ENCODE peak calls at places on chromosomes 12 and 14, in nine cellular contexts. One of them, this sample, is unnamed. For H3K36me3 and H3K27me3, the result is how much of the 10 kb centered on the place peaks cover.

GRCh38 chr14:104119119-104119699 is 19.2 kb upstream of the KIF26A start:
- DNase-seq in CD8-positive, alpha-beta memory T cell: no peak
- DNase-seq in neural progenitor cell: no peak
- DNase-seq in WERI-Rb-1: peak
- DNase-seq in A673: no peak
- DNase-seq in naive thymus-derived CD4-positive, alpha-beta T cell: no peak
- DNase-seq in left ventricle myocardium inferior: peak
- DNase-seq in Panc1: no peak
- DNase-seq in HAP-1: no peak
- DNase-seq in this sample: no peak

GRCh38 chr12:112839386-112839972 is 47.9 kb downstream of the RPH3A start:
- DNase-seq in Panc1: peak
- DNase-seq in CD8-positive, alpha-beta memory T cell: no peak
- DNase-seq in naive thymus-derived CD4-positive, alpha-beta T cell: no peak
- DNase-seq in WERI-Rb-1: no peak
- DNase-seq in neural progenitor cell: no peak
- DNase-seq in left ventricle myocardium inferior: no peak
- DNase-seq in A673: no peak
- DNase-seq in HAP-1: no peak
- DNase-seq in this sample: peak

GRCh38 chr12:119154435-119154818 is 24.3 kb upstream of the HSPB8 start:
- DNase-seq in WERI-Rb-1: peak
- DNase-seq in A673: peak
- DNase-seq in neural progenitor cell: peak
- DNase-seq in left ventricle myocardium inferior: no peak
- DNase-seq in CD8-positive, alpha-beta memory T cell: no peak
- DNase-seq in HAP-1: peak
- DNase-seq in naive thymus-derived CD4-positive, alpha-beta T cell: no peak
- DNase-seq in Panc1: no peak
- DNase-seq in this sample: no peak

GRCh38 chr12:117818400-117818799 is 150.4 kb downstream of the KSR2 start:
- DNase-seq in neural progenitor cell: peak
- DNase-seq in naive thymus-derived CD4-positive, alpha-beta T cell: no peak
- DNase-seq in left ventricle myocardium inferior: no peak
- DNase-seq in A673: no peak
- DNase-seq in WERI-Rb-1: no peak
- DNase-seq in HAP-1: no peak
- DNase-seq in CD8-positive, alpha-beta memory T cell: no peak
- DNase-seq in Panc1: no peak
- DNase-seq in this sample: no peak

GRCh38 chr14:75430106-75430505 is 2.3 kb downstream of the JDP2 start:
- DNase-seq in HAP-1: no peak
- DNase-seq in A673: no peak
- DNase-seq in Panc1: no peak
- DNase-seq in left ventricle myocardium inferior: no peak
- DNase-seq in WERI-Rb-1: no peak
- DNase-seq in naive thymus-derived CD4-positive, alpha-beta T cell: no peak
- DNase-seq in CD8-positive, alpha-beta memory T cell: no peak
- DNase-seq in neural progenitor cell: no peak
- DNase-seq in this sample: no peak

GRCh38 chr14:73612339-73613045 is at the start of gene ACOT6:
- DNase-seq in A673: peak
- DNase-seq in WERI-Rb-1: peak
- DNase-seq in HAP-1: peak
- DNase-seq in CD8-positive, alpha-beta memory T cell: peak
- DNase-seq in left ventricle myocardium inferior: peak
- DNase-seq in neural progenitor cell: peak
- DNase-seq in naive thymus-derived CD4-positive, alpha-beta T cell: peak
- DNase-seq in Panc1: no peak
- DNase-seq in this sample: peak

GRCh38 chr12:14849664-14850063 is 6.3 kb upstream of the ART4 start:
- DNase-seq in naive thymus-derived CD4-positive, alpha-beta T cell: no peak
- DNase-seq in neural progenitor cell: no peak
- DNase-seq in Panc1: no peak
- DNase-seq in WERI-Rb-1: no peak
- DNase-seq in A673: no peak
- DNase-seq in HAP-1: no peak
- DNase-seq in left ventricle myocardium inferior: no peak
- DNase-seq in CD8-positive, alpha-beta memory T cell: no peak
- DNase-seq in this sample: no peak

GRCh38 chr12:38921025-38921677 is 15.8 kb upstream of the CPNE8 start:
- DNase-seq in HAP-1: peak
- DNase-seq in A673: peak
- DNase-seq in CD8-positive, alpha-beta memory T cell: no peak
- DNase-seq in left ventricle myocardium inferior: peak
- DNase-seq in neural progenitor cell: peak
- DNase-seq in naive thymus-derived CD4-positive, alpha-beta T cell: no peak
- DNase-seq in WERI-Rb-1: peak
- DNase-seq in Panc1: peak
- DNase-seq in this sample: peak

GRCh38 chr12:531951-532585 is 72.3 kb downstream of the B4GALNT3 start:
- DNase-seq in A673: no peak
- DNase-seq in CD8-positive, alpha-beta memory T cell: no peak
- DNase-seq in left ventricle myocardium inferior: no peak
- DNase-seq in Panc1: no peak
- DNase-seq in WERI-Rb-1: no peak
- DNase-seq in neural progenitor cell: no peak
- DNase-seq in HAP-1: no peak
- DNase-seq in naive thymus-derived CD4-positive, alpha-beta T cell: no peak
- DNase-seq in this sample: no peak

GRCh38 chr12:119153477-119154434 is 25.0 kb upstream of the HSPB8 start:
- DNase-seq in left ventricle myocardium inferior: peak
- DNase-seq in A673: peak
- DNase-seq in Panc1: no peak
- DNase-seq in WERI-Rb-1: no peak
- DNase-seq in CD8-positive, alpha-beta memory T cell: no peak
- DNase-seq in neural progenitor cell: peak
- DNase-seq in HAP-1: peak
- DNase-seq in naive thymus-derived CD4-positive, alpha-beta T cell: no peak
- DNase-seq in this sample: no peak

GRCh38 chr12:47736877-47737676 is 11.8 kb upstream of the ENDOU start:
- DNase-seq in WERI-Rb-1: no peak
- DNase-seq in left ventricle myocardium inferior: peak
- DNase-seq in naive thymus-derived CD4-positive, alpha-beta T cell: no peak
- DNase-seq in A673: no peak
- DNase-seq in HAP-1: peak
- DNase-seq in neural progenitor cell: no peak
- DNase-seq in CD8-positive, alpha-beta memory T cell: no peak
- DNase-seq in Panc1: no peak
- DNase-seq in this sample: peak

GRCh38 chr12:1583421-1584078 is 10.8 kb downstream of the FBXL14 start:
- DNase-seq in neural progenitor cell: peak
- DNase-seq in CD8-positive, alpha-beta memory T cell: peak
- DNase-seq in HAP-1: peak
- DNase-seq in left ventricle myocardium inferior: no peak
- DNase-seq in WERI-Rb-1: peak
- DNase-seq in naive thymus-derived CD4-positive, alpha-beta T cell: peak
- DNase-seq in Panc1: no peak
- DNase-seq in A673: peak
- DNase-seq in this sample: peak

GRCh38 chr14:21168055-21168454 is 12.2 kb upstream of the OR5AU1 start:
- DNase-seq in A673: no peak
- DNase-seq in left ventricle myocardium inferior: no peak
- DNase-seq in WERI-Rb-1: no peak
- DNase-seq in HAP-1: no peak
- DNase-seq in neural progenitor cell: no peak
- DNase-seq in Panc1: no peak
- DNase-seq in naive thymus-derived CD4-positive, alpha-beta T cell: no peak
- DNase-seq in CD8-positive, alpha-beta memory T cell: no peak
- DNase-seq in this sample: no peak

GRCh38 chr12:125070117-125070516 is 4.9 kb downstream of the AACS start:
- DNase-seq in neural progenitor cell: peak
- DNase-seq in CD8-positive, alpha-beta memory T cell: no peak
- DNase-seq in HAP-1: no peak
- DNase-seq in left ventricle myocardium inferior: no peak
- DNase-seq in WERI-Rb-1: peak
- DNase-seq in naive thymus-derived CD4-positive, alpha-beta T cell: no peak
- DNase-seq in A673: no peak
- DNase-seq in Panc1: no peak
- DNase-seq in this sample: no peak

GRCh38 chr14:36515896-36516718 is 3.9 kb downstream of the NKX2-1 start:
- DNase-seq in naive thymus-derived CD4-positive, alpha-beta T cell: no peak
- DNase-seq in A673: no peak
- DNase-seq in WERI-Rb-1: no peak
- DNase-seq in CD8-positive, alpha-beta memory T cell: no peak
- DNase-seq in Panc1: no peak
- DNase-seq in HAP-1: no peak
- DNase-seq in left ventricle myocardium inferior: no peak
- DNase-seq in neural progenitor cell: no peak
- DNase-seq in this sample: no peak

GRCh38 chr14:50667491-50668007 is 557 bp downstream of the SAV1 start:
- DNase-seq in naive thymus-derived CD4-positive, alpha-beta T cell: peak
- DNase-seq in CD8-positive, alpha-beta memory T cell: peak
- DNase-seq in WERI-Rb-1: peak
- DNase-seq in neural progenitor cell: no peak
- DNase-seq in Panc1: no peak
- DNase-seq in HAP-1: no peak
- DNase-seq in left ventricle myocardium inferior: no peak
- DNase-seq in A673: no peak
- DNase-seq in this sample: no peak

GRCh38 chr12:25023808-25024207 is 74.9 kb upstream of the BCAT1 start:
- DNase-seq in A673: no peak
- DNase-seq in naive thymus-derived CD4-positive, alpha-beta T cell: no peak
- DNase-seq in left ventricle myocardium inferior: no peak
- DNase-seq in CD8-positive, alpha-beta memory T cell: no peak
- DNase-seq in neural progenitor cell: no peak
- DNase-seq in HAP-1: no peak
- DNase-seq in Panc1: no peak
- DNase-seq in WERI-Rb-1: no peak
- DNase-seq in this sample: no peak

GRCh38 chr14:102525213-102526143 is 15.9 kb upstream of the ANKRD9 start:
- DNase-seq in HAP-1: peak
- DNase-seq in neural progenitor cell: no peak
- DNase-seq in Panc1: no peak
- DNase-seq in left ventricle myocardium inferior: no peak
- DNase-seq in naive thymus-derived CD4-positive, alpha-beta T cell: peak
- DNase-seq in A673: peak
- DNase-seq in WERI-Rb-1: no peak
- DNase-seq in CD8-positive, alpha-beta memory T cell: peak
- DNase-seq in this sample: peak

GRCh38 chr14:106564058-106564643 is 1037.8 kb downstream of the TMEM121 start:
- DNase-seq in HAP-1: peak
- DNase-seq in WERI-Rb-1: peak
- DNase-seq in naive thymus-derived CD4-positive, alpha-beta T cell: peak
- DNase-seq in A673: peak
- DNase-seq in left ventricle myocardium inferior: no peak
- DNase-seq in CD8-positive, alpha-beta memory T cell: peak
- DNase-seq in neural progenitor cell: peak
- DNase-seq in Panc1: peak
- DNase-seq in this sample: no peak

GRCh38 chr12:76078748-76079147 is 5.7 kb downstream of the NAP1L1 start:
- DNase-seq in HAP-1: no peak
- DNase-seq in neural progenitor cell: no peak
- DNase-seq in A673: no peak
- DNase-seq in Panc1: no peak
- DNase-seq in left ventricle myocardium inferior: no peak
- DNase-seq in naive thymus-derived CD4-positive, alpha-beta T cell: no peak
- DNase-seq in CD8-positive, alpha-beta memory T cell: no peak
- DNase-seq in WERI-Rb-1: no peak
- DNase-seq in this sample: no peak

GRCh38 chr14:73418227-73418626 is 40.1 kb downstream of the NUMB start:
- DNase-seq in WERI-Rb-1: no peak
- DNase-seq in HAP-1: no peak
- DNase-seq in Panc1: no peak
- DNase-seq in naive thymus-derived CD4-positive, alpha-beta T cell: no peak
- DNase-seq in A673: no peak
- DNase-seq in neural progenitor cell: no peak
- DNase-seq in left ventricle myocardium inferior: no peak
- DNase-seq in CD8-positive, alpha-beta memory T cell: no peak
- DNase-seq in this sample: no peak

DNA sequence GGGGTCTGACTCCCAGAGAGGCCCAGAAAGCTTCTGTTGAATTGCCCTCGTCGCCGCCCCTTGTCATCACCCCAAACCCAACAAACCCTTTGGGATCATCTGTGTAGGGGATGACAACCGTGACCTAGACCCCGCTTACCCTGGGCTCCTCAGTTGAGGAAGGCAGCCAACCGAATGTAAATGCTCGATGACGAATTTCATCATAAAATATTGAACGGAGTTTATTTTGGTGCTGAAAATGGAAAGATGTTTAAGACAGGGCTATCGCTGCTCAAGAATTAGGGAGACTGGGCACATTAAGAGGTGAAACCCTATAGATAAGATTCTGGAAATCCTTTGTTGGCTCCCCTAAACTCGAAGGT is 512 bp downstream of the ACTR10 start:
- DNase-seq in naive thymus-derived CD4-positive, alpha-beta T cell: no peak
- DNase-seq in HAP-1: no peak
- DNase-seq in left ventricle myocardium inferior: no peak
- DNase-seq in Panc1: no peak
- DNase-seq in WERI-Rb-1: no peak
- DNase-seq in CD8-positive, alpha-beta memory T cell: no peak
- DNase-seq in neural progenitor cell: no peak
- DNase-seq in A673: no peak
- DNase-seq in this sample: no peak
- H3K4me3 ChIP-seq in naive thymus-derived CD4-positive, alpha-beta T cell: peak
- H3K4me3 ChIP-seq in HAP-1: peak
- H3K4me3 ChIP-seq in left ventricle myocardium inferior: peak
- H3K4me3 ChIP-seq in Panc1: peak
- H3K4me3 ChIP-seq in WERI-Rb-1: peak
- H3K4me3 ChIP-seq in CD8-positive, alpha-beta memory T cell: peak
- H3K4me3 ChIP-seq in neural progenitor cell: peak
- H3K4me3 ChIP-seq in A673: peak
- H3K4me3 ChIP-seq in this sample: peak

GRCh38 chr12:27696293-27696652 is at the start of gene REP15:
- DNase-seq in naive thymus-derived CD4-positive, alpha-beta T cell: no peak
- DNase-seq in left ventricle myocardium inferior: no peak
- DNase-seq in A673: no peak
- DNase-seq in WERI-Rb-1: no peak
- DNase-seq in Panc1: no peak
- DNase-seq in CD8-positive, alpha-beta memory T cell: no peak
- DNase-seq in HAP-1: no peak
- DNase-seq in neural progenitor cell: no peak
- DNase-seq in this sample: no peak
- H3K36me3 ChIP-seq in naive thymus-derived CD4-positive, alpha-beta T cell: under half
- H3K36me3 ChIP-seq in left ventricle myocardium inferior: half or more
- H3K36me3 ChIP-seq in A673: under half
- H3K36me3 ChIP-seq in WERI-Rb-1: under half
- H3K36me3 ChIP-seq in Panc1: under half
- H3K36me3 ChIP-seq in CD8-positive, alpha-beta memory T cell: under half
- H3K36me3 ChIP-seq in HAP-1: under half
- H3K36me3 ChIP-seq in neural progenitor cell: under half
- H3K36me3 ChIP-seq in this sample: under half

GRCh38 chr14:105532735-105533141 is 6.4 kb downstream of the TMEM121 start:
- DNase-seq in A673: peak
- DNase-seq in HAP-1: peak
- DNase-seq in naive thymus-derived CD4-positive, alpha-beta T cell: no peak
- DNase-seq in neural progenitor cell: peak
- DNase-seq in WERI-Rb-1: peak
- DNase-seq in Panc1: no peak
- DNase-seq in CD8-positive, alpha-beta memory T cell: no peak
- DNase-seq in left ventricle myocardium inferior: no peak
- DNase-seq in this sample: peak
- H3K27me3 ChIP-seq in A673: under half
- H3K27me3 ChIP-seq in HAP-1: under half
- H3K27me3 ChIP-seq in naive thymus-derived CD4-positive, alpha-beta T cell: under half
- H3K27me3 ChIP-seq in neural progenitor cell: under half
- H3K27me3 ChIP-seq in WERI-Rb-1: under half
- H3K27me3 ChIP-seq in Panc1: under half
- H3K27me3 ChIP-seq in CD8-positive, alpha-beta memory T cell: under half
- H3K27me3 ChIP-seq in left ventricle myocardium inferior: under half
- H3K27me3 ChIP-seq in this sample: under half

DNA sequence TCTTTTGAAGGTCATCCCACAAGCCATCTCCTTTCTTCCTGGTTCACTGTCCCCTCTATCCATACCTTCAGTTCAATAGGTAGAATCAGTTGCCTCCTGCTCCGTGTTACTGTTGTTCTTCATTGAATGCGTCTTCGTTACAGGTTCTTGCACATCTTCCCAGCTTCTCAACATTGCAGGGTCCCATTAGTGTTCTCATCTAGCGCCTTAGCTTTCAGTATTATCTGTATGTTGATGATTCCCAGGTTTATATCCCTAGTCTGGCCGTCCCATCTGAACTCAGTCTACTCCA is 2.0 kb downstream of the SCFD1 start:
- DNase-seq in A673: no peak
- DNase-seq in CD8-positive, alpha-beta memory T cell: no peak
- DNase-seq in WERI-Rb-1: no peak
- DNase-seq in HAP-1: no peak
- DNase-seq in Panc1: no peak
- DNase-seq in neural progenitor cell: no peak
- DNase-seq in naive thymus-derived CD4-positive, alpha-beta T cell: no peak
- DNase-seq in left ventricle myocardium inferior: no peak
- DNase-seq in this sample: no peak
- H3K4me3 ChIP-seq in A673: no peak
- H3K4me3 ChIP-seq in CD8-positive, alpha-beta memory T cell: no peak
- H3K4me3 ChIP-seq in WERI-Rb-1: no peak
- H3K4me3 ChIP-seq in HAP-1: no peak
- H3K4me3 ChIP-seq in Panc1: no peak
- H3K4me3 ChIP-seq in neural progenitor cell: peak
- H3K4me3 ChIP-seq in naive thymus-derived CD4-positive, alpha-beta T cell: no peak
- H3K4me3 ChIP-seq in left ventricle myocardium inferior: no peak
- H3K4me3 ChIP-seq in this sample: no peak

This sample was measured in MG63.